ENCODE peak calls at places on chromosomes 6 and 20, in six cellular contexts. I is glutamatergic neuron; Y is Peyer's patch; K is NCI-H774; H is mucosa of gallbladder; T is stimulated activated naive CD4-positive, alpha-beta T cell treated with Interleukin-2 at 50 U/mL for 16 hours. D is an unnamed sample.

GRCh38 chr20:25226433-25227316 is 21.2 kb upstream of the PYGB start:
- DNase-seq in I (no peak), Y (no peak), K (no peak), H (no peak), T (no peak), D (no peak)

GRCh38 chr6:117188627-117189201 is 76.6 kb upstream of the VGLL2 start:
- DNase-seq in I (no peak), Y (no peak), K (peak), H (no peak), T (no peak), D (no peak)

GRCh38 chr6:142844065-142844755 is 100.8 kb downstream of the HIVEP2 start:
- DNase-seq in I (no peak), Y (no peak), K (no peak), H (no peak), T (no peak), D (no peak)

GRCh38 chr20:58938541-58938940 is 42.5 kb upstream of the NELFCD start:
- DNase-seq in I (no peak), Y (no peak), K (no peak), H (no peak), T (no peak), D (no peak)

GRCh38 chr6:11654876-11655275 is 117.3 kb downstream of the TMEM170B start:
- DNase-seq in I (no peak), Y (no peak), K (no peak), H (no peak), T (no peak), D (no peak)

GRCh38 chr6:144644776-144645175 is 359.6 kb downstream of the UTRN start:
- DNase-seq in I (no peak), Y (no peak), K (no peak), H (no peak), T (no peak), D (no peak)

GRCh38 chr20:24575811-24576210 is 106.4 kb downstream of the SYNDIG1 start:
- DNase-seq in I (no peak), Y (no peak), K (no peak), H (no peak), T (no peak), D (no peak)

GRCh38 chr20:58869662-58870227 is 17.2 kb downstream of the GNAS start:
- DNase-seq in I (peak), Y (no peak), K (no peak), H (no peak), T (no peak), D (no peak)

GRCh38 chr20:57655812-57656161 is 35.6 kb upstream of the ZBP1 start:
- DNase-seq in I (peak), Y (peak), K (no peak), H (no peak), T (no peak), D (peak)

GRCh38 chr6:35441642-35442041 is 10.5 kb upstream of the FANCE start:
- DNase-seq in I (no peak), Y (no peak), K (no peak), H (no peak), T (no peak), D (no peak)

GRCh38 chr6:158837684-158838625 is 18.8 kb upstream of the EZR start:
- DNase-seq in I (no peak), Y (no peak), K (no peak), H (no peak), T (no peak), D (no peak)

GRCh38 chr6:139852484-139853140 is 478.2 kb upstream of the CITED2 start:
- DNase-seq in I (no peak), Y (no peak), K (no peak), H (no peak), T (no peak), D (no peak)

GRCh38 chr6:130115036-130115435 is 96.7 kb downstream of the L3MBTL3 start:
- DNase-seq in I (no peak), Y (no peak), K (no peak), H (no peak), T (no peak), D (no peak)

GRCh38 chr20:51569815-51570741 is 27.6 kb upstream of the NFATC2 start:
- DNase-seq in I (no peak), Y (no peak), K (no peak), H (no peak), T (no peak), D (no peak)

GRCh38 chr20:57092900-57093238 is 173.6 kb downstream of the BMP7 start:
- DNase-seq in I (no peak), Y (no peak), K (no peak), H (no peak), T (no peak), D (no peak)

GRCh38 chr6:146594495-146594894 is 4.3 kb upstream of the ADGB start:
- DNase-seq in I (no peak), Y (no peak), K (no peak), H (no peak), T (no peak), D (no peak)

GRCh38 chr6:28218312-28219248 is 6.5 kb upstream of the ZSCAN9 start:
- DNase-seq in I (peak), Y (peak), K (peak), H (peak), T (peak), D (peak)

GRCh38 chr20:48750941-48751620 is 76.7 kb downstream of the PREX1 start:
- DNase-seq in I (no peak), Y (peak), K (no peak), H (no peak), T (peak), D (peak)

GRCh38 chr20:7449269-7449668 is 491.0 kb downstream of the HAO1 start:
- DNase-seq in I (no peak), Y (no peak), K (no peak), H (no peak), T (no peak), D (no peak)

GRCh38 chr20:37326666-37327065 is 19.3 kb upstream of the SRC start:
- DNase-seq in I (no peak), Y (no peak), K (no peak), H (no peak), T (no peak), D (no peak)

GRCh38 chr20:33719277-33719988 is 677 bp downstream of the PXMP4 start:
- DNase-seq in I (no peak), Y (no peak), K (no peak), H (no peak), T (no peak), D (no peak)

GRCh38 chr6:34284563-34285545 is 36.0 kb upstream of the SMIM29 start:
- DNase-seq in I (no peak), Y (peak), K (no peak), H (peak), T (no peak), D (peak)

GRCh38 chr6:137637161-137637560 is 143.0 kb upstream of the OLIG3 start:
- DNase-seq in I (no peak), Y (no peak), K (no peak), H (peak), T (no peak), D (no peak)

GRCh38 chr6:17281100-17281496 is at the start of gene RBM24:
- DNase-seq in I (peak), Y (peak), K (peak), H (peak), T (no peak), D (peak)

GRCh38 chr20:59446361-59446760 is 145.9 kb downstream of the EDN3 start:
- DNase-seq in I (no peak), Y (no peak), K (no peak), H (no peak), T (no peak), D (no peak)

GRCh38 chr6:43457643-43458042 is 2.3 kb upstream of the DLK2 start:
- DNase-seq in I (no peak), Y (no peak), K (no peak), H (no peak), T (no peak), D (no peak)

GRCh38 chr20:53023717-53024116 is 51.6 kb downstream of the TSHZ2 start:
- DNase-seq in I (no peak), Y (no peak), K (peak), H (no peak), T (no peak), D (no peak)

GRCh38 chr20:63085087-63085861 is 78.5 kb upstream of the BHLHE23 start:
- DNase-seq in I (peak), Y (peak), K (no peak), H (no peak), T (no peak), D (peak)

GRCh38 chr6:16735014-16735413 is 26.2 kb downstream of the ATXN1 start:
- DNase-seq in I (no peak), Y (no peak), K (no peak), H (no peak), T (no peak), D (no peak)

GRCh38 chr20:63056236-63057132 is 49.7 kb upstream of the BHLHE23 start:
- DNase-seq in I (peak), Y (peak), K (no peak), H (no peak), T (peak), D (peak)

GRCh38 chr6:109690373-109690739 is 646 bp downstream of the AK9 start:
- DNase-seq in I (peak), Y (peak), K (peak), H (peak), T (peak), D (peak)

GRCh38 chr6:33050013-33050800 is 23.2 kb downstream of the HLA-DPA1 start:
- DNase-seq in I (no peak), Y (no peak), K (no peak), H (no peak), T (no peak), D (no peak)

GRCh38 chr20:3209023-3209945 is at the start of gene ITPA:
- DNase-seq in I (peak), Y (peak), K (peak), H (peak), T (peak), D (peak)

GRCh38 chr6:33802186-33803061 is 1.4 kb downstream of the MLN start:
- DNase-seq in I (no peak), Y (no peak), K (no peak), H (no peak), T (no peak), D (no peak)

GRCh38 chr6:49582529-49582928 is 32.1 kb downstream of the C6orf141 start:
- DNase-seq in I (no peak), Y (no peak), K (no peak), H (no peak), T (no peak), D (no peak)